ENCODE peak calls at places on chromosomes 3 and 15, in six cellular contexts. P is HS-5, K is GM04504, O is upper lobe of left lung, B is OCI-LY7, I is esophagus muscularis mucosa. C is an unnamed sample.

GRCh38 chr3:9704343-9705322 is 1.0 kb downstream of the CPNE9 start:
- DNase-seq in P (no peak), K (no peak), O (no peak), B (no peak), I (no peak), C (no peak)

GRCh38 chr15:92226020-92226612 is 167.6 kb upstream of the ST8SIA2 start:
- DNase-seq in P (no peak), K (no peak), O (no peak), B (peak), I (no peak), C (no peak)

GRCh38 chr15:81209635-81210034 is 13.0 kb downstream of the IL16 start:
- DNase-seq in P (no peak), K (no peak), O (no peak), B (no peak), I (no peak), C (no peak)

GRCh38 chr15:51237816-51238215 is 100.6 kb downstream of the CYP19A1 start:
- DNase-seq in P (no peak), K (no peak), O (no peak), B (no peak), I (no peak), C (no peak)

GRCh38 chr3:156252656-156253055 is 132.3 kb downstream of the KCNAB1 start:
- DNase-seq in P (no peak), K (no peak), O (no peak), B (no peak), I (no peak), C (no peak)

GRCh38 chr3:152173627-152174026 is 95.1 kb upstream of the MBNL1 start:
- DNase-seq in P (no peak), K (no peak), O (no peak), B (no peak), I (no peak), C (no peak)

GRCh38 chr3:71718069-71718468 is 7.1 kb downstream of the EIF4E3 start:
- DNase-seq in P (no peak), K (no peak), O (no peak), B (no peak), I (no peak), C (no peak)

GRCh38 chr3:38114875-38115644 is 21.9 kb downstream of the ACAA1 start:
- DNase-seq in P (no peak), K (no peak), O (no peak), B (no peak), I (no peak), C (no peak)

GRCh38 chr3:184911570-184911969 is 99.6 kb downstream of the VPS8 start:
- DNase-seq in P (no peak), K (no peak), O (no peak), B (no peak), I (no peak), C (no peak)

GRCh38 chr3:4520013-4520881 is 27.1 kb downstream of the ITPR1 start:
- DNase-seq in P (no peak), K (no peak), O (no peak), B (no peak), I (no peak), C (no peak)

GRCh38 chr15:60945196-60945595 is 283.9 kb downstream of the RORA start:
- DNase-seq in P (no peak), K (no peak), O (no peak), B (no peak), I (no peak), C (no peak)

GRCh38 chr15:55737373-55737772 is 5.6 kb downstream of the PRTG start:
- DNase-seq in P (peak), K (no peak), O (no peak), B (no peak), I (no peak), C (no peak)

GRCh38 chr3:15405448-15406050 is 21.8 kb downstream of the METTL6 start:
- DNase-seq in P (no peak), K (peak), O (no peak), B (peak), I (no peak), C (peak)

GRCh38 chr15:74144153-74144775 is 13.9 kb downstream of the ISLR2 start:
- DNase-seq in P (no peak), K (no peak), O (no peak), B (no peak), I (no peak), C (no peak)

GRCh38 chr3:70264122-70264780 is 48.2 kb downstream of the MDFIC2 start:
- DNase-seq in P (no peak), K (no peak), O (no peak), B (no peak), I (no peak), C (no peak)

GRCh38 chr3:151316267-151316991 is at the start of gene GPR87:
- DNase-seq in P (no peak), K (no peak), O (no peak), B (no peak), I (no peak), C (no peak)

GRCh38 chr3:33482126-33482525 is 41.9 kb upstream of the UBP1 start:
- DNase-seq in P (no peak), K (no peak), O (no peak), B (no peak), I (no peak), C (no peak)